ENCODE peak calls at places on chromosomes 7 and 10, in ten cellular contexts. D is stimulated activated CD8-positive, alpha-beta memory T cell treated with anti-CD3 and anti-CD28 coated beads, Interleukin-7, amount 100 ng/mL, for 4 hours; S is Calu3; C is Kasumi-1; V is NCI-H1105; F is left colon; L is lower leg skin; A is amniotic stem cell; O is head of caudate nucleus; K is neural crest cell. H is an unnamed sample.

GRCh38 chr10:98465866-98466265 is 19.1 kb upstream of the HPS1 start:
- DNase-seq in D (no peak), S (no peak), C (no peak), V (no peak), F (no peak), L (no peak), A (no peak), O (no peak), K (no peak), H (no peak)

GRCh38 chr10:77157248-77158019 is 480.2 kb downstream of the KCNMA1 start:
- DNase-seq in D (no peak), S (no peak), C (no peak), V (no peak), F (peak), L (no peak), A (no peak), O (no peak), K (no peak), H (no peak)

GRCh38 chr7:97871659-97872024 is 566 bp downstream of the ASNS start:
- DNase-seq in D (peak), S (peak), C (no peak), V (peak), F (peak), L (peak), A (no peak), O (no peak), K (no peak), H (no peak)

GRCh38 chr7:150439926-150440325 is 10.5 kb upstream of the GIMAP8 start:
- DNase-seq in D (no peak), S (no peak), C (no peak), V (no peak), F (no peak), L (no peak), A (no peak), O (no peak), K (no peak), H (no peak)

GRCh38 chr10:13347235-13348156 is 597 bp downstream of the SEPHS1 start:
- DNase-seq in D (peak), S (peak), C (peak), V (peak), F (peak), L (peak), A (no peak), O (peak), K (peak), H (peak)

GRCh38 chr10:87915989-87916388 is 52.6 kb downstream of the PTEN start:
- DNase-seq in D (no peak), S (no peak), C (peak), V (no peak), F (no peak), L (no peak), A (no peak), O (no peak), K (no peak), H (no peak)

GRCh38 chr7:104328970-104329825 is 795 bp downstream of the LHFPL3 start:
- DNase-seq in D (no peak), S (no peak), C (no peak), V (peak), F (no peak), L (no peak), A (no peak), O (peak), K (peak), H (no peak)

GRCh38 chr10:22906767-22907166 is 21.1 kb upstream of the ARMC3 start:
- DNase-seq in D (no peak), S (no peak), C (no peak), V (no peak), F (no peak), L (no peak), A (no peak), O (no peak), K (no peak), H (no peak)

GRCh38 chr7:92503767-92504166 is 24.6 kb downstream of the PEX1 start:
- DNase-seq in D (no peak), S (no peak), C (no peak), V (no peak), F (no peak), L (no peak), A (no peak), O (no peak), K (no peak), H (no peak)

GRCh38 chr10:8462565-8462964 is 408.1 kb downstream of the GATA3 start:
- DNase-seq in D (no peak), S (no peak), C (no peak), V (no peak), F (no peak), L (no peak), A (no peak), O (no peak), K (no peak), H (no peak)

GRCh38 chr7:35399840-35400239 is 145.9 kb upstream of the TBX20 start:
- DNase-seq in D (no peak), S (no peak), C (no peak), V (no peak), F (no peak), L (no peak), A (no peak), O (no peak), K (no peak), H (no peak)

GRCh38 chr7:30594540-30595460 is at the start of gene GARS1:
- DNase-seq in D (peak), S (peak), C (peak), V (peak), F (peak), L (peak), A (peak), O (peak), K (peak), H (peak)

GRCh38 chr7:75055830-75056431 is 17.7 kb downstream of the RCC1L start:
- DNase-seq in D (no peak), S (no peak), C (no peak), V (no peak), F (no peak), L (no peak), A (no peak), O (no peak), K (no peak), H (no peak)

GRCh38 chr10:89888647-89889046 is 187.3 kb downstream of the KIF20B start:
- DNase-seq in D (no peak), S (no peak), C (peak), V (no peak), F (no peak), L (no peak), A (no peak), O (no peak), K (no peak), H (no peak)

GRCh38 chr10:110863361-110863760 is 8.4 kb upstream of the PDCD4 start:
- DNase-seq in D (no peak), S (no peak), C (peak), V (no peak), F (no peak), L (no peak), A (no peak), O (no peak), K (no peak), H (no peak)

GRCh38 chr10:78579586-78579985 is 489.2 kb upstream of the ZMIZ1 start:
- DNase-seq in D (no peak), S (no peak), C (no peak), V (no peak), F (peak), L (no peak), A (no peak), O (no peak), K (no peak), H (no peak)

GRCh38 chr7:22594020-22594419 is 94.0 kb upstream of the STEAP1B start:
- DNase-seq in D (no peak), S (no peak), C (no peak), V (no peak), F (no peak), L (no peak), A (no peak), O (no peak), K (no peak), H (no peak)

GRCh38 chr7:47979832-47980181 is 392 bp upstream of the HUS1 start:
- DNase-seq in D (no peak), S (no peak), C (no peak), V (no peak), F (no peak), L (no peak), A (no peak), O (no peak), K (no peak), H (no peak)

GRCh38 chr10:61942997-61943457 is 41.5 kb downstream of the ARID5B start:
- DNase-seq in D (no peak), S (no peak), C (no peak), V (no peak), F (no peak), L (no peak), A (no peak), O (no peak), K (no peak), H (no peak)

GRCh38 chr10:77925410-77925794 is 1.2 kb downstream of the DLG5 start:
- DNase-seq in D (no peak), S (peak), C (no peak), V (no peak), F (no peak), L (no peak), A (no peak), O (peak), K (no peak), H (peak)

GRCh38 chr7:141915565-141915964 is 634 bp upstream of the OR9A4 start:
- DNase-seq in D (no peak), S (peak), C (peak), V (no peak), F (peak), L (no peak), A (no peak), O (no peak), K (no peak), H (no peak)

GRCh38 chr7:28570970-28571288 is 158.6 kb downstream of the CREB5 start:
- DNase-seq in D (no peak), S (no peak), C (no peak), V (no peak), F (no peak), L (no peak), A (no peak), O (no peak), K (no peak), H (no peak)

H was measured in 8988T.